ENCODE peak calls at places on chromosomes 5 and 9, in four cellular contexts. One of them, this sample, is unnamed.
A peak's percentile ranks its signal among the peaks of the same experiment; 100 is the strongest.

GRCh38 chr9:79247021-79247420 is 324.7 kb upstream of the TLE4 start:
- DNase-seq in neuronal stem cell: no peak
- DNase-seq in prostate gland: no peak
- DNase-seq in upper lobe of left lung: no peak
- DNase-seq in this sample: no peak

GRCh38 chr5:143495124-143495523 is 91.6 kb upstream of the NR3C1 start:
- DNase-seq in neuronal stem cell: no peak
- DNase-seq in upper lobe of left lung: no peak
- DNase-seq in prostate gland: no peak
- DNase-seq in this sample: no peak

GRCh38 chr9:32603914-32604852 is 31.2 kb upstream of the NDUFB6 start:
- DNase-seq in neuronal stem cell: no peak
- DNase-seq in upper lobe of left lung: no peak
- DNase-seq in prostate gland: no peak
- DNase-seq in this sample: no peak

GRCh38 chr9:126860757-126861466 is 473 bp downstream of the ZBTB34 start:
- DNase-seq in neuronal stem cell: no peak
- DNase-seq in upper lobe of left lung: no peak
- DNase-seq in prostate gland: no peak
- DNase-seq in this sample: no peak

GRCh38 chr5:25863811-25864210 is 1174.6 kb downstream of the CDH9 start:
- DNase-seq in prostate gland: no peak
- DNase-seq in upper lobe of left lung: no peak
- DNase-seq in neuronal stem cell: no peak
- DNase-seq in this sample: no peak

GRCh38 chr9:34451545-34451944 is 6.8 kb downstream of the FAM219A start:
- DNase-seq in neuronal stem cell: no peak
- DNase-seq in upper lobe of left lung: no peak
- DNase-seq in prostate gland: no peak
- DNase-seq in this sample: no peak

GRCh38 chr9:86287013-86287412 is 4.7 kb upstream of the ISCA1 start:
- DNase-seq in upper lobe of left lung: no peak
- DNase-seq in prostate gland: no peak
- DNase-seq in neuronal stem cell: peak; percentile 54
- DNase-seq in this sample: no peak

GRCh38 chr5:55593115-55593472 is 58.3 kb upstream of the PLPP1 start:
- DNase-seq in prostate gland: peak; percentile 67
- DNase-seq in neuronal stem cell: no peak
- DNase-seq in upper lobe of left lung: no peak
- DNase-seq in this sample: no peak

GRCh38 chr9:117084221-117084620 is 330.6 kb downstream of the ASTN2 start:
- DNase-seq in neuronal stem cell: no peak
- DNase-seq in prostate gland: no peak
- DNase-seq in upper lobe of left lung: no peak
- DNase-seq in this sample: no peak

GRCh38 chr5:149060325-149060724 is 2.5 kb downstream of the SH3TC2 start:
- DNase-seq in prostate gland: no peak
- DNase-seq in neuronal stem cell: no peak
- DNase-seq in upper lobe of left lung: no peak
- DNase-seq in this sample: no peak

GRCh38 chr9:110440161-110440560 is 102.5 kb upstream of the TXNDC8 start:
- DNase-seq in prostate gland: no peak
- DNase-seq in neuronal stem cell: no peak
- DNase-seq in upper lobe of left lung: no peak
- DNase-seq in this sample: no peak

GRCh38 chr5:16628376-16628775 is 11.6 kb upstream of the RETREG1 start:
- DNase-seq in neuronal stem cell: no peak
- DNase-seq in upper lobe of left lung: no peak
- DNase-seq in prostate gland: no peak
- DNase-seq in this sample: no peak

GRCh38 chr9:123267481-123268239 is 726 bp downstream of the STRBP start:
- DNase-seq in upper lobe of left lung: peak; percentile 59
- DNase-seq in prostate gland: no peak
- DNase-seq in neuronal stem cell: no peak
- DNase-seq in this sample: peak; percentile 27

GRCh38 chr5:148998174-148998797 is 64.6 kb downstream of the SH3TC2 start:
- DNase-seq in neuronal stem cell: peak; percentile 20
- DNase-seq in upper lobe of left lung: no peak
- DNase-seq in prostate gland: peak; percentile 77
- DNase-seq in this sample: no peak

GRCh38 chr9:130053504-130054427 is at the start of gene GPR107:
- DNase-seq in neuronal stem cell: peak; percentile 73
- DNase-seq in upper lobe of left lung: peak; percentile 96
- DNase-seq in prostate gland: peak; percentile 61
- DNase-seq in this sample: peak; percentile 38

GRCh38 chr9:134959126-134959970 is 41.6 kb upstream of the FCN1 start:
- DNase-seq in prostate gland: no peak
- DNase-seq in neuronal stem cell: no peak
- DNase-seq in upper lobe of left lung: no peak
- DNase-seq in this sample: no peak

GRCh38 chr5:54985301-54986268 is at the start of gene ESM1:
- DNase-seq in upper lobe of left lung: peak; percentile 53
- DNase-seq in prostate gland: no peak
- DNase-seq in neuronal stem cell: no peak
- DNase-seq in this sample: no peak

GRCh38 chr5:57598756-57599155 is 116.1 kb upstream of the ACTBL2 start:
- DNase-seq in prostate gland: no peak
- DNase-seq in upper lobe of left lung: no peak
- DNase-seq in neuronal stem cell: no peak
- DNase-seq in this sample: no peak

GRCh38 chr5:61264273-61264661 is 67.8 kb upstream of the ZSWIM6 start:
- DNase-seq in neuronal stem cell: no peak
- DNase-seq in prostate gland: no peak
- DNase-seq in upper lobe of left lung: no peak
- DNase-seq in this sample: no peak

GRCh38 chr9:126450537-126451205 is 124.0 kb downstream of the MVB12B start:
- DNase-seq in upper lobe of left lung: no peak
- DNase-seq in neuronal stem cell: no peak
- DNase-seq in prostate gland: no peak
- DNase-seq in this sample: no peak

GRCh38 chr9:4839470-4839912 is 46.7 kb downstream of the RCL1 start:
- DNase-seq in prostate gland: no peak
- DNase-seq in upper lobe of left lung: no peak
- DNase-seq in neuronal stem cell: no peak
- DNase-seq in this sample: no peak

GRCh38 chr9:109974143-109974917 is 194.3 kb downstream of the PALM2AKAP2 start:
- DNase-seq in neuronal stem cell: no peak
- DNase-seq in prostate gland: no peak
- DNase-seq in upper lobe of left lung: no peak
- DNase-seq in this sample: no peak

GRCh38 chr9:16721972-16722371 is 148.5 kb downstream of the BNC2 start:
- DNase-seq in upper lobe of left lung: no peak
- DNase-seq in prostate gland: peak; percentile 14
- DNase-seq in neuronal stem cell: no peak
- DNase-seq in this sample: no peak

GRCh38 chr5:177154003-177154643 is 20.6 kb downstream of the NSD1 start:
- DNase-seq in prostate gland: peak; percentile 54
- DNase-seq in neuronal stem cell: no peak
- DNase-seq in upper lobe of left lung: no peak
- DNase-seq in this sample: no peak

GRCh38 chr5:67941750-67942450 is 273.7 kb upstream of the PIK3R1 start:
- DNase-seq in prostate gland: no peak
- DNase-seq in neuronal stem cell: no peak
- DNase-seq in upper lobe of left lung: no peak
- DNase-seq in this sample: no peak

GRCh38 chr9:125361837-125362531 is 100.4 kb downstream of the GAPVD1 start:
- DNase-seq in upper lobe of left lung: no peak
- DNase-seq in prostate gland: no peak
- DNase-seq in neuronal stem cell: no peak
- DNase-seq in this sample: no peak

GRCh38 chr9:93827545-93828330 is 127.4 kb downstream of the BARX1 start:
- DNase-seq in prostate gland: no peak
- DNase-seq in neuronal stem cell: peak; percentile 60
- DNase-seq in upper lobe of left lung: peak; percentile 90
- DNase-seq in this sample: peak; percentile 45

GRCh38 chr9:36815566-36816348 is 218.3 kb downstream of the PAX5 start:
- DNase-seq in prostate gland: no peak
- DNase-seq in neuronal stem cell: no peak
- DNase-seq in upper lobe of left lung: no peak
- DNase-seq in this sample: no peak

GRCh38 chr5:137220523-137220927 is 278.6 kb downstream of the SPOCK1 start:
- DNase-seq in neuronal stem cell: no peak
- DNase-seq in prostate gland: no peak
- DNase-seq in upper lobe of left lung: no peak
- DNase-seq in this sample: no peak

GRCh38 chr5:142109356-142110045 is 922 bp downstream of the NDFIP1 start:
- DNase-seq in neuronal stem cell: peak; percentile 9
- DNase-seq in prostate gland: no peak
- DNase-seq in upper lobe of left lung: no peak
- DNase-seq in this sample: no peak

GRCh38 chr9:134304712-134305111 is 21.5 kb upstream of the RXRA start:
- DNase-seq in upper lobe of left lung: no peak
- DNase-seq in neuronal stem cell: no peak
- DNase-seq in prostate gland: no peak
- DNase-seq in this sample: no peak

GRCh38 chr5:37774912-37775483 is 64.8 kb downstream of the GDNF start:
- DNase-seq in prostate gland: no peak
- DNase-seq in neuronal stem cell: no peak
- DNase-seq in upper lobe of left lung: no peak
- DNase-seq in this sample: no peak

GRCh38 chr9:121233906-121234901 is 32.5 kb upstream of the RAB14 start:
- DNase-seq in upper lobe of left lung: no peak
- DNase-seq in prostate gland: no peak
- DNase-seq in neuronal stem cell: no peak
- DNase-seq in this sample: no peak

GRCh38 chr5:14394365-14394764 is 187.2 kb upstream of the OTULINL start:
- DNase-seq in upper lobe of left lung: no peak
- DNase-seq in prostate gland: no peak
- DNase-seq in neuronal stem cell: no peak
- DNase-seq in this sample: no peak

GRCh38 chr5:135486131-135486530 is 34.0 kb upstream of the TIFAB start:
- DNase-seq in prostate gland: no peak
- DNase-seq in neuronal stem cell: no peak
- DNase-seq in upper lobe of left lung: no peak
- DNase-seq in this sample: no peak

GRCh38 chr9:137488330-137488653 is 29.2 kb upstream of the NSMF start:
- DNase-seq in neuronal stem cell: no peak
- DNase-seq in prostate gland: no peak
- DNase-seq in upper lobe of left lung: no peak
- DNase-seq in this sample: no peak

GRCh38 chr5:179266291-179267070 is 78.8 kb downstream of the ADAMTS2 start:
- DNase-seq in prostate gland: no peak
- DNase-seq in upper lobe of left lung: no peak
- DNase-seq in neuronal stem cell: no peak
- DNase-seq in this sample: no peak

GRCh38 chr9:34555435-34556230 is 32.8 kb upstream of the ENHO start:
- DNase-seq in prostate gland: no peak
- DNase-seq in upper lobe of left lung: no peak
- DNase-seq in neuronal stem cell: no peak
- DNase-seq in this sample: no peak

GRCh38 chr5:147845618-147846017 is 14.1 kb upstream of the SPINK1 start:
- DNase-seq in prostate gland: no peak
- DNase-seq in neuronal stem cell: no peak
- DNase-seq in upper lobe of left lung: no peak
- DNase-seq in this sample: no peak

DNA sequence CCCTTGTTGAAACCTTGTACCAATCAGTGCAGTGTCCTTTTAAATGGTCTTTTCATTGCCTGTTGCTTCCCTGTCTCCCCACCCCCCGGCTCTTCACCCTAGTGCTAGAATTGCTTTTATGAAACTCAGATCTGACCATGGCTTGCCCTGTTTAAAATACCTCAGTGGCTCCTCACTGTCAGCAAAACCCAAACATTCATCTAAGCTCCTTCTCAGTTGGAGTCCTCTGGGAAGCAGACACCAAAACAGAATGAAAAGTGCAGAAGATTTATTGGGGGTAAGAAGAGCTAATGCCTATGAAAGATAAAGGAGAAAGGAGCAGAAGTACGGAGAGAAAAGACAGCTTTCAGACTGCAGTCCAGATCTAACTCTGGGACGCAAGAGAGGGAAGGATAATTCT is 56.2 kb downstream of the IRF1 start:
- DNase-seq in neuronal stem cell: no peak
- DNase-seq in prostate gland: no peak
- DNase-seq in upper lobe of left lung: no peak
- DNase-seq in this sample: no peak
- H3K27ac ChIP-seq in neuronal stem cell: no peak overlapping the region
- H3K27ac ChIP-seq in prostate gland: no peak overlapping the region
- H3K27ac ChIP-seq in upper lobe of left lung: peak overlapping the region; percentile 33
- H3K27ac ChIP-seq in this sample: no peak overlapping the region

GRCh38 chr5:159838551-159839222 is 77.6 kb upstream of the ADRA1B start:
- DNase-seq in upper lobe of left lung: no peak
- DNase-seq in prostate gland: no peak
- DNase-seq in neuronal stem cell: no peak
- DNase-seq in this sample: no peak
- H3K27ac ChIP-seq in upper lobe of left lung: no peak overlapping the region
- H3K27ac ChIP-seq in prostate gland: no peak overlapping the region
- H3K27ac ChIP-seq in neuronal stem cell: no peak overlapping the region
- H3K27ac ChIP-seq in this sample: no peak overlapping the region

GRCh38 chr5:5617024-5617423 is 194.5 kb downstream of the ICE1 start:
- DNase-seq in neuronal stem cell: no peak
- DNase-seq in prostate gland: no peak
- DNase-seq in upper lobe of left lung: no peak
- DNase-seq in this sample: no peak
- H3K27ac ChIP-seq in neuronal stem cell: no peak overlapping the region
- H3K27ac ChIP-seq in prostate gland: no peak overlapping the region
- H3K27ac ChIP-seq in upper lobe of left lung: no peak overlapping the region
- H3K27ac ChIP-seq in this sample: no peak overlapping the region

DNA sequence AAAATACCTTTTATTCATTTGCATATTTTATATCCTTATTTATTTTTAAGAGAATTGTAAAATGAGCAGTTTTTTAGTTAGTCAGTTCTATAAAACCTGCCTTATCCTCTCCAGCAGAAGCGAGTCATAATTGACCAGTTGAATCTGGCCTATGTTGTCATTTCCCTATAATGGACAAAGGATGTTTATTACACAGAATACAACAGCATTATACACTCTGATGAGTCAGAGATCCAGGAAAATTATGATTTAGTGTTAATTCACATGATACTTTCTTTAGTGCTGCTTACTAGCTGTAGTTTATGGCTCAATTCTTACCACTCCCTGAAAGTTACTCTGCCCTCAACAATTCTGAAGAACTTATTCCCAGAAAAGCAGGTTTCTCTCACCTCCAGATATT is 26.8 kb upstream of the LURAP1L start:
- DNase-seq in upper lobe of left lung: no peak
- DNase-seq in neuronal stem cell: no peak
- DNase-seq in prostate gland: no peak
- DNase-seq in this sample: no peak
- H3K27ac ChIP-seq in upper lobe of left lung: no peak overlapping the region
- H3K27ac ChIP-seq in neuronal stem cell: no peak overlapping the region
- H3K27ac ChIP-seq in prostate gland: no peak overlapping the region
- H3K27ac ChIP-seq in this sample: no peak overlapping the region

GRCh38 chr9:97527626-97528528 is 26.4 kb downstream of the TMOD1 start:
- DNase-seq in upper lobe of left lung: no peak
- DNase-seq in prostate gland: no peak
- DNase-seq in neuronal stem cell: peak; percentile 33
- DNase-seq in this sample: no peak
- H3K27ac ChIP-seq in upper lobe of left lung: peak overlapping the region; percentile 59
- H3K27ac ChIP-seq in prostate gland: peak overlapping the region; percentile 34
- H3K27ac ChIP-seq in neuronal stem cell: peak overlapping the region; percentile 32
- H3K27ac ChIP-seq in this sample: no peak overlapping the region